ENCODE peak calls at places on chromosomes 3 and 15, in four cellular contexts. M is mucosa of descending colon, Q is MM.1S, T is AG10803. L is an unnamed sample.

GRCh38 chr3:152222327-152222726 is 46.4 kb upstream of the MBNL1 start:
- DNase-seq in M (no peak), Q (no peak), T (peak), L (no peak)

GRCh38 chr15:65258863-65259262 is 27.8 kb downstream of the PARP16 start:
- DNase-seq in T (peak), M (no peak), Q (no peak), L (no peak)

GRCh38 chr15:58924326-58924725 is 9.2 kb downstream of the SLTM start:
- DNase-seq in M (no peak), T (peak), Q (no peak), L (no peak)

GRCh38 chr3:151491525-151491924 is 30.7 kb upstream of the IGSF10 start:
- DNase-seq in M (no peak), T (no peak), Q (no peak), L (no peak)

GRCh38 chr3:197516517-197516889 is 39.3 kb downstream of the BDH1 start:
- DNase-seq in T (peak), M (no peak), Q (no peak), L (no peak)

GRCh38 chr15:48384616-48385015 is 53.4 kb downstream of the DUT start:
- DNase-seq in T (no peak), Q (no peak), M (no peak), L (no peak)

GRCh38 chr3:15997274-15997943 is 177.1 kb upstream of the GALNT15 start:
- DNase-seq in T (no peak), Q (peak), M (no peak), L (no peak)

GRCh38 chr3:37993811-37994638 is 3.4 kb downstream of the VILL start:
- DNase-seq in T (peak), Q (peak), M (peak), L (peak)

GRCh38 chr3:16794251-16794650 is 90.5 kb upstream of the PLCL2 start:
- DNase-seq in M (no peak), T (no peak), Q (no peak), L (no peak)

GRCh38 chr3:65831733-65832425 is 206.8 kb downstream of the MAGI1 start:
- DNase-seq in Q (no peak), M (no peak), T (peak), L (no peak)

GRCh38 chr3:37543692-37544091 is 318.0 kb upstream of the CTDSPL start:
- DNase-seq in T (no peak), M (no peak), Q (no peak), L (no peak)

GRCh38 chr3:45026038-45026437 is at the start of gene CLEC3B:
- DNase-seq in T (peak), M (peak), Q (no peak), L (no peak)

GRCh38 chr15:38688761-38689160 is 124.1 kb upstream of the RASGRP1 start:
- DNase-seq in T (no peak), M (no peak), Q (no peak), L (no peak)

GRCh38 chr15:28019594-28020320 is 79.4 kb downstream of the OCA2 start:
- DNase-seq in Q (no peak), M (no peak), T (no peak), L (peak)

GRCh38 chr15:34099914-34100313 is 1.7 kb downstream of the EMC7 start:
- DNase-seq in M (no peak), Q (no peak), T (no peak), L (no peak)

GRCh38 chr15:74790080-74790916 is 8.4 kb downstream of the CSK start:
- DNase-seq in T (peak), Q (peak), M (peak), L (no peak)

GRCh38 chr3:105714459-105714858 is 154.4 kb downstream of the CBLB start:
- DNase-seq in T (no peak), Q (no peak), M (no peak), L (no peak)

GRCh38 chr15:68679961-68680371 is 101.2 kb downstream of the CORO2B start:
- DNase-seq in M (no peak), T (no peak), Q (no peak), L (no peak)

GRCh38 chr3:151837057-151837456 is 23.1 kb downstream of the AADAC start:
- DNase-seq in M (no peak), Q (no peak), T (peak), L (peak)

GRCh38 chr3:49028673-49029562 is at the start of gene IMPDH2:
- DNase-seq in T (peak), M (peak), Q (peak), L (peak)

GRCh38 chr3:54274607-54275006 is 152.3 kb downstream of the CACNA2D3 start:
- DNase-seq in M (no peak), Q (no peak), T (no peak), L (no peak)

GRCh38 chr3:8472549-8472948 is 29.1 kb upstream of the LMCD1 start:
- DNase-seq in M (no peak), Q (no peak), T (no peak), L (peak)

GRCh38 chr3:43288366-43288765 is 2.0 kb downstream of the SNRK start:
- DNase-seq in Q (peak), M (no peak), T (peak), L (no peak)

GRCh38 chr3:106518516-106518915 is 649.7 kb upstream of the CBLB start:
- DNase-seq in M (no peak), Q (no peak), T (peak), L (no peak)

GRCh38 chr15:71559098-71559497 is 251.3 kb upstream of the NR2E3 start:
- DNase-seq in M (no peak), Q (no peak), T (peak), L (no peak)

GRCh38 chr3:138434276-138434874 is at the start of gene ESYT3:
- DNase-seq in M (peak), T (peak), Q (peak), L (peak)

GRCh38 chr3:195084746-195085145 is 186.2 kb downstream of the XXYLT1 start:
- DNase-seq in Q (no peak), T (no peak), M (no peak), L (no peak)

GRCh38 chr3:133888739-133889340 is 6.8 kb downstream of the RAB6B start:
- DNase-seq in M (no peak), Q (no peak), T (no peak), L (no peak)

GRCh38 chr3:56737001-56737400 is 53.9 kb upstream of the TASOR start:
- DNase-seq in Q (no peak), T (no peak), M (no peak), L (peak)

GRCh38 chr3:21750831-21751391 is at the start of gene ZNF385D:
- DNase-seq in M (peak), T (peak), Q (no peak), L (peak)

GRCh38 chr3:54271118-54271517 is 148.8 kb downstream of the CACNA2D3 start:
- DNase-seq in T (no peak), M (no peak), Q (no peak), L (no peak)

GRCh38 chr3:69410301-69410700 is 24.4 kb upstream of the FRMD4B start:
- DNase-seq in M (no peak), Q (peak), T (peak), L (peak)

GRCh38 chr15:80789296-80789695 is 10.1 kb downstream of the CEMIP start:
- DNase-seq in T (peak), Q (no peak), M (no peak), L (no peak)

GRCh38 chr3:194225988-194226663 is 90.2 kb downstream of the HES1 start:
- DNase-seq in M (no peak), T (peak), Q (no peak), L (no peak)